ENCODE peak calls at places on chromosomes 12 and 14, in four cellular contexts. Y is cardiac muscle cell, F is aorta, V is esophagus squamous epithelium. D is an unnamed sample.

GRCh38 chr12:93441111-93441616 is 583 bp downstream of the UBE2N start:
- DNase-seq in Y (peak; percentile 21), V (no peak), F (peak; percentile 85), D (peak; percentile 35)

GRCh38 chr12:88931598-88931997 is 351.3 kb upstream of the KITLG start:
- DNase-seq in V (no peak), F (no peak), Y (no peak), D (no peak)

GRCh38 chr14:67674139-67674479 is 323 bp downstream of the VTI1B start:
- DNase-seq in V (no peak), F (peak; percentile 90), Y (peak; percentile 58), D (peak; percentile 82)

GRCh38 chr12:113732916-113733315 is 233.2 kb downstream of the RBM19 start:
- DNase-seq in V (no peak), Y (no peak), F (no peak), D (no peak)

GRCh38 chr12:89634508-89634907 is 74.1 kb downstream of the ATP2B1 start:
- DNase-seq in Y (no peak), V (no peak), F (no peak), D (no peak)

GRCh38 chr12:6268484-6269157 is 41.9 kb upstream of the PLEKHG6 start:
- DNase-seq in F (peak; percentile 83), V (no peak), Y (no peak), D (no peak)

GRCh38 chr12:66538970-66539369 is 139.9 kb downstream of the GRIP1 start:
- DNase-seq in V (no peak), Y (no peak), F (no peak), D (peak; percentile 6)

GRCh38 chr12:62581288-62582064 is 114.8 kb downstream of the MON2 start:
- DNase-seq in V (no peak), Y (peak; percentile 78), F (no peak), D (no peak)

GRCh38 chr12:98653866-98654493 is 8.9 kb downstream of the APAF1 start:
- DNase-seq in V (no peak), Y (peak; percentile 81), F (no peak), D (no peak)

GRCh38 chr14:74500417-74501134 is 7.0 kb downstream of the ISCA2 start:
- DNase-seq in Y (no peak), V (no peak), F (peak; percentile 61), D (no peak)

GRCh38 chr12:88958961-88959360 is 378.7 kb upstream of the KITLG start:
- DNase-seq in Y (no peak), F (no peak), V (no peak), D (peak; percentile 19)

GRCh38 chr14:98112211-98112780 is 1159.7 kb downstream of the BCL11B start:
- DNase-seq in F (no peak), V (no peak), Y (no peak), D (no peak)

GRCh38 chr14:24422694-24423531 is 6.6 kb downstream of the CBLN3 start:
- DNase-seq in F (no peak), V (no peak), Y (no peak), D (no peak)

GRCh38 chr14:64591809-64592208 is 42.0 kb downstream of the PPP1R36 start:
- DNase-seq in Y (peak; percentile 10), V (no peak), F (no peak), D (no peak)

GRCh38 chr12:92331383-92331782 is 185.7 kb upstream of the BTG1 start:
- DNase-seq in Y (no peak), V (no peak), F (no peak), D (no peak)

GRCh38 chr14:36221097-36221496 is 44.6 kb upstream of the PTCSC3 start:
- DNase-seq in V (no peak), F (no peak), Y (no peak), D (no peak)

GRCh38 chr12:38155526-38156496 is 160.8 kb upstream of the ALG10B start:
- DNase-seq in Y (no peak), V (no peak), F (no peak), D (no peak)

GRCh38 chr12:123363743-123364531 is 710 bp downstream of the SBNO1 start:
- DNase-seq in V (no peak), F (peak; percentile 80), Y (peak; percentile 17), D (peak; percentile 41)

GRCh38 chr14:77011226-77011762 is 17.2 kb downstream of the IRF2BPL start:
- DNase-seq in F (no peak), Y (no peak), V (no peak), D (no peak)

GRCh38 chr12:58314610-58315009 is 373.2 kb downstream of the ATP23 start:
- DNase-seq in F (no peak), Y (peak; percentile 62), V (no peak), D (no peak)

GRCh38 chr14:99183311-99183710 is 88.7 kb downstream of the BCL11B start:
- DNase-seq in V (no peak), Y (no peak), F (no peak), D (no peak)

DNA sequence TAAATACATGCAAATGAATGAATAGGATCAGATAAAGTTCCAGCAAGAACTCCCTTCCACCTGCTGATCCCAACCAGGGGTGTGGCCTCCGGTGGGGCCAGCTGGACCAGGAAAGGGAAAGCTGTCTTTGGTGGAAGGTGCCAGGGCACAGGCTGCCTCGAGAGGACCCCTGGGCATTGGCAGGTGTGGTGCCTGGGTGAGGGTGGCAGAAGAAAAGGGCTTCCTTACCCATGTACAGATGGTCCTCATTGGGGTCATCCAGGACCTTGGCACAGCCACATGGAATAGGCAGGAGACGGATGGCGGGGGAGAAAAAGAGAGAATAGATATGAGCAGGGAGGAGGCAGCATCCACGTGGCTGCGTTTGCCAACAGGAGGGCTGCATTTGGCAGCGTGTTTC is 36.4 kb downstream of the CAMKK2 start:
- DNase-seq in Y (no peak), F (peak; percentile 56), V (no peak), D (no peak)
- H3K27ac ChIP-seq in Y (no peak overlapping the region), F (no peak overlapping the region), V (no peak overlapping the region), D (no peak overlapping the region)

DNA sequence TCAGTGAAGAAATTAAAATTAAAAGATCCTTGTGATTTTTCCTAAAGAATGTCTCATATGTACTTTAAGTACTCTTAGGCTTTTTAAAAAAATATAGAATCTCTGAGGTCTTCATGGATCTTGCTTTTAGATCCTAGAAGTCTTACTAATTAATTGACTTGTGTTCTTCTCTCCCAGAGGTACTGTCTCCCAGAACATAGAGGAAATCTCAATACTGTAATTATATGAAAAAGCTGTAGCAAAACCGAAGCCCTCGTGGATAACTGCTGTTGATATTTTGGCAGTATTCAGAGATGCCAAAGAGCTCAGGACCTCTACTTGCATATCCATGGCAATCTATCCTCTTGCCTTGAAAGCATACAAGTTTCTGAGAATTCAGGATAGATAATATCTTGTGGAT is at the start of gene OR9K2:
- DNase-seq in F (no peak), V (no peak), Y (no peak), D (no peak)
- H3K4me1 ChIP-seq in F (no peaks in the 10 kb centered on the region), V (no peaks in the 10 kb centered on the region), Y (no peaks in the 10 kb centered on the region), D (no peaks in the 10 kb centered on the region)

GRCh38 chr12:15910864-15911696 is at the start of gene DERA:
- DNase-seq in V (no peak), F (peak; percentile 94), Y (peak; percentile 84), D (peak; percentile 85)

DNA sequence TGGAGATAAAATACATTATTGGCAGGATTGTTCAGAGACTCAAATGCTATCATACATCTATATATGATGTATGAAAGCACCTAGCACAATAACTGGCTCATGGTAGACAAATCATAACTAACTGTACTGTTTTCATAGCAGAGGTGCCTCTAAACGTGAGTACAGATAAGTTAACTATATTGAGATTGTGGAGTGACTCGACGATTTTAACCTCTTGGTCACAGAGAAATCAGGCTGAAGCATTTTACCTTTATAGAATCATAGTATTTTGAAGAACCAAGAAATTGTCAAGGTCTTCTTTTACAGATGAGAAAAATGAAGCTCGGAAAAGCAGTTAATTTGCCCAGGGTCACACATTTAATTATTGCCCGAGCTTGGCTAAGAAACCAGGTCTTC is 666 bp upstream of the DERA start:
- DNase-seq in V (no peak), Y (no peak), F (no peak), D (no peak)
- H3K27ac ChIP-seq in V (peak overlapping the region; percentile 97), Y (no peak overlapping the region), F (no peak overlapping the region), D (peak overlapping the region; percentile 89)

GRCh38 chr12:75815756-75816155 is 215.8 kb downstream of the PHLDA1 start:
- DNase-seq in Y (no peak), F (no peak), V (no peak), D (no peak)
- H3K4me1 ChIP-seq in Y (no peaks in the 10 kb centered on the region), F (peaks cover 5% of the 10 kb centered on the region), V (no peaks in the 10 kb centered on the region), D (peaks cover 12% of the 10 kb centered on the region)

DNA sequence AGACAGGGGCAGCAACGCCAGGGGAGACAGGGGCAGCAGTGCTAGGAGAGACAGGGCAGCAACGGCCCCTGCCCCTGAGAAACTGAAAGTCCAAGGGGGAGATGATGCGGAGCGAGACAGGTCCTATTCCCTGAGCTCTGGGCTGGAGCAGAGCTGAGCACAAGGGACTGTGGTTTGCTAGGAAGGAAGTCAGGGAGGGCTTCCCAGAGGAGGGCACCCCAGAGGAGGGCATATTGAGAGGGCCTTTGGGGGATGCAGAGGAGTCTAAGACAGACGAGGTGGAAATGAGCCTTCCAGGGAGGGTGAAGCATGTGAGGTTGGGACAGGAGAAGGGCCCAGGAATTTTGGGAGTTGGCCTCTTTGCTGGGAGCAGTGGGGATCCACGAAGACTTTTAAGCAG is 52.1 kb upstream of the BEGAIN start:
- DNase-seq in Y (no peak), F (no peak), V (no peak), D (no peak)
- H3K27ac ChIP-seq in Y (no peak overlapping the region), F (no peak overlapping the region), V (no peak overlapping the region), D (no peak overlapping the region)

GRCh38 chr14:90632451-90632850 is 183.8 kb downstream of the TTC7B start:
- DNase-seq in Y (no peak), F (no peak), V (no peak), D (no peak)
- H3K4me1 ChIP-seq in Y (peaks cover 9% of the 10 kb centered on the region), F (no peaks in the 10 kb centered on the region), V (peaks cover 22% of the 10 kb centered on the region), D (peaks cover 26% of the 10 kb centered on the region)

GRCh38 chr12:19025582-19025981 is 104.0 kb upstream of the PLEKHA5 start:
- DNase-seq in Y (no peak), F (no peak), V (no peak), D (no peak)
- H3K27ac ChIP-seq in Y (no peak overlapping the region), F (no peak overlapping the region), V (no peak overlapping the region), D (no peak overlapping the region)

D was measured in SJCRH30.